ENCODE peak calls at places on chromosomes 11 and 22, in eight cellular contexts. Z, G, X, D, T, K, U and A are unnamed samples.

GRCh38 chr11:112302226-112302868 is 41.7 kb upstream of the PLET1 start:
- DNase-seq in U (no peak), X (no peak), D (no peak), G (no peak), Z (no peak), K (peak), T (peak), A (no peak)

GRCh38 chr11:35016939-35017338 is 100.5 kb downstream of the PDHX start:
- DNase-seq in K (no peak), U (no peak), X (peak), T (no peak), Z (no peak), D (no peak), G (no peak), A (no peak)

GRCh38 chr22:49016909-49017768 is 810.5 kb downstream of the BRD1 start:
- DNase-seq in Z (no peak), K (no peak), G (no peak), U (no peak), D (no peak), X (no peak), T (no peak), A (peak)

GRCh38 chr11:121372028-121372427 is 79.5 kb downstream of the SC5D start:
- DNase-seq in D (no peak), X (no peak), U (no peak), K (no peak), G (no peak), Z (no peak), T (no peak), A (no peak)

GRCh38 chr11:134661660-134662059 is 249.6 kb upstream of the B3GAT1 start:
- DNase-seq in G (no peak), K (no peak), Z (no peak), D (no peak), T (no peak), U (no peak), X (no peak), A (peak)

GRCh38 chr11:115042002-115042401 is 363.7 kb downstream of the NXPE2 start:
- DNase-seq in U (no peak), K (peak), D (no peak), T (no peak), G (no peak), Z (no peak), X (no peak), A (no peak)

GRCh38 chr11:120335928-120336640 is at the start of gene ARHGEF12:
- DNase-seq in T (peak), U (peak), K (peak), Z (peak), X (peak), D (peak), G (peak), A (peak)

GRCh38 chr22:46971141-46971775 is 208.8 kb downstream of the TBC1D22A start:
- DNase-seq in T (peak), G (no peak), Z (no peak), U (no peak), D (no peak), K (peak), X (no peak), A (no peak)

GRCh38 chr11:19499999-19500398 is 212.6 kb upstream of the NAV2 start:
- DNase-seq in U (no peak), T (peak), Z (no peak), X (no peak), K (no peak), G (no peak), D (no peak), A (no peak)

GRCh38 chr11:75431533-75432525 is 1.2 kb downstream of the KLHL35 start:
- DNase-seq in D (no peak), T (no peak), Z (no peak), G (no peak), U (no peak), X (no peak), K (no peak), A (no peak)

GRCh38 chr11:119380160-119380815 is 1.2 kb downstream of the USP2 start:
- DNase-seq in D (peak), Z (no peak), X (no peak), G (no peak), K (no peak), U (no peak), T (no peak), A (no peak)

GRCh38 chr11:6229911-6230310 is 4.5 kb downstream of the FHIP1B start:
- DNase-seq in D (no peak), U (no peak), G (no peak), T (no peak), Z (no peak), X (peak), K (no peak), A (no peak)

GRCh38 chr11:22807855-22808558 is 21.6 kb downstream of the SVIP start:
- DNase-seq in X (no peak), K (no peak), U (no peak), Z (no peak), D (no peak), T (peak), G (peak), A (no peak)

GRCh38 chr22:38653741-38654140 is 2.5 kb downstream of the FAM227A start:
- DNase-seq in U (no peak), Z (no peak), T (no peak), X (no peak), K (no peak), G (no peak), D (no peak), A (no peak)

GRCh38 chr22:43118953-43119458 is 8.5 kb downstream of the BIK start:
- DNase-seq in U (no peak), Z (no peak), G (peak), K (peak), X (no peak), T (peak), D (peak), A (no peak)

GRCh38 chr11:10908215-10908990 is 50.5 kb upstream of the ZBED5 start:
- DNase-seq in G (no peak), U (no peak), K (no peak), Z (no peak), X (no peak), D (no peak), T (peak), A (no peak)

GRCh38 chr22:38786631-38787030 is 7.3 kb downstream of the DNAL4 start:
- DNase-seq in D (no peak), G (no peak), U (no peak), X (no peak), T (no peak), Z (no peak), K (no peak), A (no peak)

GRCh38 chr11:74307409-74307808 is 4.0 kb downstream of the P4HA3 start:
- DNase-seq in K (peak), Z (no peak), T (peak), U (no peak), D (no peak), X (no peak), G (no peak), A (no peak)

GRCh38 chr11:96472085-96472484 is 82.3 kb downstream of the JRKL start:
- DNase-seq in Z (no peak), G (no peak), U (no peak), D (peak), X (no peak), T (no peak), K (no peak), A (no peak)

GRCh38 chr11:8258771-8259170 is 4.9 kb downstream of the LMO1 start:
- DNase-seq in Z (no peak), K (no peak), G (no peak), U (no peak), D (no peak), T (peak), X (no peak), A (peak)

GRCh38 chr22:49137216-49137840 is 690.3 kb downstream of the BRD1 start:
- DNase-seq in U (no peak), T (no peak), Z (no peak), X (no peak), K (no peak), G (no peak), D (no peak), A (no peak)

GRCh38 chr11:72138821-72139390 is 3.4 kb downstream of the FOLR3 start:
- DNase-seq in X (no peak), K (no peak), Z (no peak), T (no peak), U (no peak), D (no peak), G (no peak), A (no peak)

GRCh38 chr11:82927264-82927880 is 25.8 kb downstream of the DDIAS start:
- DNase-seq in T (peak), Z (no peak), X (no peak), G (no peak), D (peak), K (peak), U (peak), A (no peak)

GRCh38 chr11:81802591-81802990 is 931.1 kb downstream of the FAM181B start:
- DNase-seq in K (no peak), X (no peak), G (no peak), D (no peak), T (no peak), Z (no peak), U (no peak), A (no peak)

GRCh38 chr11:57873196-57873911 is 111.8 kb downstream of the CTNND1 start:
- DNase-seq in X (no peak), U (no peak), K (no peak), G (no peak), Z (no peak), D (no peak), T (peak), A (no peak)